ENCODE peak calls at places on chromosomes 16 and 17, in ten cellular contexts. One of them, this sample, is unnamed.

GRCh38 chr17:2054262-2054739 is 602 bp upstream of the HIC1 start:
- DNase-seq in effector CD4-positive, alpha-beta T cell: peak
- DNase-seq in fibroblast of mammary gland: peak
- DNase-seq in pancreas: no peak
- DNase-seq in activated gamma-delta T cell treated with anti-CD3 and anti-CD28 coated beads, Interleukin-2, amount 50 U/mL, for 16 hours: peak
- DNase-seq in BJ: no peak
- DNase-seq in NCI-H1092: no peak
- DNase-seq in sciatic nerve: peak
- DNase-seq in hippocampal formation: no peak
- DNase-seq in body of pancreas: no peak
- DNase-seq in this sample: peak

GRCh38 chr16:3459401-3460090 is 16.1 kb downstream of the NAA60 start:
- DNase-seq in effector CD4-positive, alpha-beta T cell: no peak
- DNase-seq in fibroblast of mammary gland: no peak
- DNase-seq in pancreas: no peak
- DNase-seq in activated gamma-delta T cell treated with anti-CD3 and anti-CD28 coated beads, Interleukin-2, amount 50 U/mL, for 16 hours: no peak
- DNase-seq in BJ: no peak
- DNase-seq in NCI-H1092: no peak
- DNase-seq in sciatic nerve: no peak
- DNase-seq in hippocampal formation: no peak
- DNase-seq in body of pancreas: no peak
- DNase-seq in this sample: no peak

GRCh38 chr17:16492613-16493290 is 759 bp upstream of the LRRC75A start:
- DNase-seq in effector CD4-positive, alpha-beta T cell: no peak
- DNase-seq in fibroblast of mammary gland: no peak
- DNase-seq in pancreas: no peak
- DNase-seq in activated gamma-delta T cell treated with anti-CD3 and anti-CD28 coated beads, Interleukin-2, amount 50 U/mL, for 16 hours: no peak
- DNase-seq in BJ: no peak
- DNase-seq in NCI-H1092: no peak
- DNase-seq in sciatic nerve: no peak
- DNase-seq in hippocampal formation: no peak
- DNase-seq in body of pancreas: no peak
- DNase-seq in this sample: no peak

GRCh38 chr16:19528666-19529065 is 4.9 kb downstream of the CCP110 start:
- DNase-seq in effector CD4-positive, alpha-beta T cell: no peak
- DNase-seq in fibroblast of mammary gland: peak
- DNase-seq in pancreas: no peak
- DNase-seq in activated gamma-delta T cell treated with anti-CD3 and anti-CD28 coated beads, Interleukin-2, amount 50 U/mL, for 16 hours: no peak
- DNase-seq in BJ: no peak
- DNase-seq in NCI-H1092: no peak
- DNase-seq in sciatic nerve: no peak
- DNase-seq in hippocampal formation: no peak
- DNase-seq in body of pancreas: no peak
- DNase-seq in this sample: no peak

GRCh38 chr16:73483934-73484712 is 436.2 kb upstream of the ZFHX3 start:
- DNase-seq in effector CD4-positive, alpha-beta T cell: no peak
- DNase-seq in fibroblast of mammary gland: no peak
- DNase-seq in pancreas: no peak
- DNase-seq in activated gamma-delta T cell treated with anti-CD3 and anti-CD28 coated beads, Interleukin-2, amount 50 U/mL, for 16 hours: no peak
- DNase-seq in BJ: no peak
- DNase-seq in NCI-H1092: no peak
- DNase-seq in sciatic nerve: no peak
- DNase-seq in hippocampal formation: no peak
- DNase-seq in body of pancreas: no peak
- DNase-seq in this sample: no peak

GRCh38 chr17:31549121-31549524 is 157.6 kb downstream of the RAB11FIP4 start:
- DNase-seq in effector CD4-positive, alpha-beta T cell: no peak
- DNase-seq in fibroblast of mammary gland: peak
- DNase-seq in pancreas: no peak
- DNase-seq in activated gamma-delta T cell treated with anti-CD3 and anti-CD28 coated beads, Interleukin-2, amount 50 U/mL, for 16 hours: no peak
- DNase-seq in BJ: no peak
- DNase-seq in NCI-H1092: no peak
- DNase-seq in sciatic nerve: no peak
- DNase-seq in hippocampal formation: no peak
- DNase-seq in body of pancreas: no peak
- DNase-seq in this sample: no peak

GRCh38 chr17:45319239-45319703 is 2.5 kb upstream of the MAP3K14 start:
- DNase-seq in effector CD4-positive, alpha-beta T cell: no peak
- DNase-seq in fibroblast of mammary gland: peak
- DNase-seq in pancreas: no peak
- DNase-seq in activated gamma-delta T cell treated with anti-CD3 and anti-CD28 coated beads, Interleukin-2, amount 50 U/mL, for 16 hours: no peak
- DNase-seq in BJ: no peak
- DNase-seq in NCI-H1092: no peak
- DNase-seq in sciatic nerve: no peak
- DNase-seq in hippocampal formation: no peak
- DNase-seq in body of pancreas: no peak
- DNase-seq in this sample: no peak

GRCh38 chr17:29579866-29580771 is 9.3 kb downstream of the GIT1 start:
- DNase-seq in effector CD4-positive, alpha-beta T cell: peak
- DNase-seq in fibroblast of mammary gland: peak
- DNase-seq in pancreas: peak
- DNase-seq in activated gamma-delta T cell treated with anti-CD3 and anti-CD28 coated beads, Interleukin-2, amount 50 U/mL, for 16 hours: peak
- DNase-seq in BJ: no peak
- DNase-seq in NCI-H1092: peak
- DNase-seq in sciatic nerve: peak
- DNase-seq in hippocampal formation: peak
- DNase-seq in body of pancreas: peak
- DNase-seq in this sample: peak

GRCh38 chr17:75571197-75571884 is 16.3 kb upstream of the MYO15B start:
- DNase-seq in effector CD4-positive, alpha-beta T cell: no peak
- DNase-seq in fibroblast of mammary gland: no peak
- DNase-seq in pancreas: no peak
- DNase-seq in activated gamma-delta T cell treated with anti-CD3 and anti-CD28 coated beads, Interleukin-2, amount 50 U/mL, for 16 hours: no peak
- DNase-seq in BJ: no peak
- DNase-seq in NCI-H1092: no peak
- DNase-seq in sciatic nerve: no peak
- DNase-seq in hippocampal formation: peak
- DNase-seq in body of pancreas: no peak
- DNase-seq in this sample: peak

GRCh38 chr17:56174421-56174820 is 21.1 kb downstream of the ANKFN1 start:
- DNase-seq in effector CD4-positive, alpha-beta T cell: no peak
- DNase-seq in fibroblast of mammary gland: peak
- DNase-seq in pancreas: no peak
- DNase-seq in activated gamma-delta T cell treated with anti-CD3 and anti-CD28 coated beads, Interleukin-2, amount 50 U/mL, for 16 hours: no peak
- DNase-seq in BJ: no peak
- DNase-seq in NCI-H1092: no peak
- DNase-seq in sciatic nerve: no peak
- DNase-seq in hippocampal formation: no peak
- DNase-seq in body of pancreas: no peak
- DNase-seq in this sample: no peak

GRCh38 chr16:85177448-85177846 is 65.2 kb upstream of the CIBAR2 start:
- DNase-seq in effector CD4-positive, alpha-beta T cell: no peak
- DNase-seq in fibroblast of mammary gland: no peak
- DNase-seq in pancreas: no peak
- DNase-seq in activated gamma-delta T cell treated with anti-CD3 and anti-CD28 coated beads, Interleukin-2, amount 50 U/mL, for 16 hours: no peak
- DNase-seq in BJ: no peak
- DNase-seq in NCI-H1092: no peak
- DNase-seq in sciatic nerve: no peak
- DNase-seq in hippocampal formation: no peak
- DNase-seq in body of pancreas: no peak
- DNase-seq in this sample: no peak

GRCh38 chr17:29883497-29883896 is 46.5 kb downstream of the SSH2 start:
- DNase-seq in effector CD4-positive, alpha-beta T cell: no peak
- DNase-seq in fibroblast of mammary gland: peak
- DNase-seq in pancreas: no peak
- DNase-seq in activated gamma-delta T cell treated with anti-CD3 and anti-CD28 coated beads, Interleukin-2, amount 50 U/mL, for 16 hours: no peak
- DNase-seq in BJ: no peak
- DNase-seq in NCI-H1092: no peak
- DNase-seq in sciatic nerve: no peak
- DNase-seq in hippocampal formation: no peak
- DNase-seq in body of pancreas: no peak
- DNase-seq in this sample: no peak

GRCh38 chr17:42871647-42872046 is 20.6 kb downstream of the AOC3 start:
- DNase-seq in effector CD4-positive, alpha-beta T cell: no peak
- DNase-seq in fibroblast of mammary gland: no peak
- DNase-seq in pancreas: no peak
- DNase-seq in activated gamma-delta T cell treated with anti-CD3 and anti-CD28 coated beads, Interleukin-2, amount 50 U/mL, for 16 hours: no peak
- DNase-seq in BJ: no peak
- DNase-seq in NCI-H1092: no peak
- DNase-seq in sciatic nerve: no peak
- DNase-seq in hippocampal formation: no peak
- DNase-seq in body of pancreas: no peak
- DNase-seq in this sample: no peak